ENCODE peak calls at places on chromosomes 7 and 10, in ten cellular contexts. L, P, B, J, C, A, G, R, T and W are unnamed samples.

GRCh38 chr10:94299417-94299816 is 63.3 kb downstream of the NOC3L start:
- DNase-seq in G (no peak), R (no peak), P (no peak), B (no peak), L (no peak), C (no peak), T (no peak), A (no peak), J (peak; percentile 13), W (peak; percentile 71)

GRCh38 chr7:98372993-98373392 is 27.9 kb downstream of the BAIAP2L1 start:
- DNase-seq in L (no peak), B (no peak), A (no peak), R (no peak), T (no peak), C (no peak), G (no peak), P (no peak), J (peak; percentile 64), W (peak; percentile 91)

GRCh38 chr10:6014241-6014761 is 37.0 kb upstream of the IL15RA start:
- DNase-seq in G (no peak), R (no peak), P (peak; percentile 51), T (peak; percentile 40), A (peak; percentile 79), B (peak; percentile 67), C (peak; percentile 13), J (peak; percentile 71), L (peak; percentile 24), W (peak; percentile 32)

GRCh38 chr7:5396542-5396941 is 27.1 kb downstream of the TNRC18 start:
- DNase-seq in L (peak; percentile 24), B (peak; percentile 52), C (no peak), A (no peak), T (peak; percentile 88), R (no peak), P (no peak), J (peak; percentile 57), G (no peak), W (peak; percentile 59)

GRCh38 chr7:154564676-154565075 is 438.2 kb downstream of the PAXIP1 start:
- DNase-seq in P (no peak), G (no peak), L (no peak), C (no peak), T (no peak), B (no peak), J (no peak), A (no peak), R (no peak), W (no peak)

GRCh38 chr10:93465806-93466675 is 16.1 kb downstream of the MYOF start:
- DNase-seq in C (peak; percentile 91), G (peak; percentile 78), A (peak; percentile 88), P (no peak), L (peak; percentile 99), J (peak; percentile 99), T (peak; percentile 97), B (peak; percentile 89), R (peak; percentile 90), W (peak; percentile 98)

GRCh38 chr10:80581469-80581835 is 43.8 kb downstream of the SH2D4B start:
- DNase-seq in J (no peak), T (no peak), P (no peak), C (no peak), G (no peak), B (no peak), A (no peak), L (no peak), R (peak; percentile 30), W (no peak)

GRCh38 chr10:102003541-102003940 is 52.4 kb downstream of the ARMH3 start:
- DNase-seq in J (no peak), R (no peak), C (no peak), G (no peak), T (no peak), P (no peak), B (no peak), L (no peak), A (no peak), W (peak; percentile 38)

GRCh38 chr10:821322-821721 is 110.2 kb downstream of the LARP4B start:
- DNase-seq in R (no peak), A (no peak), L (no peak), C (no peak), G (no peak), B (no peak), J (peak; percentile 53), T (no peak), P (no peak), W (peak; percentile 19)

GRCh38 chr10:127196227-127196954 is at the start of gene INSYN2A:
- DNase-seq in L (no peak), B (no peak), A (no peak), J (peak; percentile 70), G (peak; percentile 62), R (no peak), P (peak; percentile 47), T (peak; percentile 46), C (no peak), W (peak; percentile 59)

GRCh38 chr10:76082232-76082631 is 650.8 kb downstream of the LRMDA start:
- DNase-seq in T (no peak), B (no peak), P (no peak), G (no peak), L (no peak), C (no peak), A (no peak), R (no peak), J (peak; percentile 38), W (peak; percentile 29)

GRCh38 chr7:17318146-17318545 is 19.7 kb downstream of the AHR start:
- DNase-seq in C (no peak), L (no peak), R (no peak), T (peak; percentile 57), G (no peak), A (no peak), P (no peak), J (no peak), B (no peak), W (peak; percentile 30)

GRCh38 chr7:56537952-56538351 is 421.7 kb upstream of the NUPR2 start:
- DNase-seq in G (peak; percentile 56), A (no peak), B (no peak), J (no peak), P (no peak), C (no peak), R (no peak), T (no peak), L (no peak), W (no peak)

DNA sequence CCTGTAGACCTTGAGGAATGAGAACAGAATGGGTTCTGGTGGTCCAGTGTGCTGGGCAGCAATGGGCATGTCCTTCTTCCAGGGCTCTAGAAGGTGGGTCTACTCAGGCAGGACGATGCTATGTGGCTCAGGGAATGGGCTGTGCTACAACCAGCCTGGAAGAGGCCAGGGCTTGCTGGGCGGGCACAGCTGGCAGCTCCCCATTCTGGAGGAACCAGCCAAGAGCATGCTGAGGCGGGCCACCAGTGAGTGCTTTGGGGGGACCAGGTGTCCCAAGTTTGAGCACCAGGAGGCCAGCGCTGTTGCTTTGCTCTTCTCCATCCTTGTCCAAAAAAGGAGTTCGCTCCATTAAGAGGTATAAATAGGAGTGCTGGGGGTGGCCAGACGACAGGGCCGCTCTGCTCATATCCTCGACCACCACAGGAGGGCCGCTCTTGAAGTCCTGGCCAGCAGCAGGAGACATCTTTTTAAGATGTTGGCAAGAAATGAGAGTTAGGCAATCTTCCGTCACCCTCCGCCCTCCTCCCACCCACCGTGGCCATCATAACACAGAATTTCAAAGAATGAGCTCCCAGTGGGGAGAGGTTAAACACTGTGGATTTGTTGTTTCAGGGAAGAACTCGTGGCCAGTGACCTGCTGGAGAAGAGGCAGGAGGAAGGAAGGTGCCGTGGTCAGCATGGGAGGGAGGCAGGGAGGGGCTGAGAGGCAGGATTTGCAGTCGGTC is 141.3 kb downstream of the GRK5 start:
- DNase-seq in A (peak; percentile 58), J (peak; percentile 30), C (no peak), G (no peak), T (no peak), L (no peak), R (peak; percentile 74), B (no peak), P (no peak), W (no peak)
- H3K4me1 ChIP-seq in A (no peaks in the 10 kb centered on the region), J (peaks cover 7% of the 10 kb centered on the region), C (no peaks in the 10 kb centered on the region), G (peaks cover 7% of the 10 kb centered on the region), T (no peaks in the 10 kb centered on the region), L (no peaks in the 10 kb centered on the region), R (peaks cover 73% of the 10 kb centered on the region), B (peaks cover 53% of the 10 kb centered on the region), P (peaks cover 9% of the 10 kb centered on the region), W (no peaks in the 10 kb centered on the region)

DNA sequence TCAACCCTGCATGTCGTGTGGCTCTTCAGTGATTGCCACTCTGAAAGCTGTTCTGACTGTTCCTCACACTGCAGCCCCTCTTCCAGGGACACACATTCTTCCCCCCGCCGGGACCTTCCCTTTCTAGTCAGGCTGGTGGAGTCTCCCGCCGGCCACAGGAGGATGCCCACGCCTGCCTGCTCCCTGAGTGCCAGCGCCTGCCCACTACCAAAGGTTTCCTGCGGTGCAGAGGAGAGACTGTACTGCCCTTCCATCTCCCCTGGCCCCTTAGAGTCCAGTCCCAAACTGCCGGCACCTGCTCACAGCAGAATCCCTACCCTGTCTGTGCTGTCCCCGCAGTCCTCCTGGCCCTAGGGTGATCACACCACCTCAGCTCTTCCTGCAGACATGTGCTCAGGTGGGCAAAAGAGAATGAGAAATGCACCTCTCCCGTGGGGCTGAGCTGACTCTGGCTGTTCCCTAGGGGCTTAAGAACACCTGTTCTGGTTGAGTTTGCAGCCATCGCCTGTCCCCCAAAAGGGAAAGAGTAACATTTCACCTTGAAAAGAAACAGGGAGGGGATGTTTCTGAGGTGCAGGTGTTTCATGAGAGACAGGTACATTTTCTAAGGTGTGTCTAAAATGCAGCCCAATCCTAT is 1.4 kb downstream of the PODXL start:
- DNase-seq in R (no peak), J (no peak), B (no peak), C (no peak), G (no peak), P (no peak), T (no peak), A (no peak), L (no peak), W (no peak)
- H3K4me3 ChIP-seq in R (peak overlapping the region; percentile 77), J (peak overlapping the region; percentile 80), B (peak overlapping the region; percentile 63), C (peak overlapping the region; percentile 56), G (peak overlapping the region; percentile 79), P (peak overlapping the region; percentile 82), T (peak overlapping the region; percentile 60), A (peak overlapping the region; percentile 56), L (peak overlapping the region; percentile 90), W (no peak overlapping the region)

GRCh38 chr10:79292026-79292425 is 55.2 kb upstream of the PPIF start:
- DNase-seq in T (no peak), R (no peak), P (no peak), G (no peak), J (no peak), B (no peak), C (no peak), A (no peak), L (no peak), W (no peak)
- H3K4me1 ChIP-seq in T (peaks cover 26% of the 10 kb centered on the region), R (peaks cover 27% of the 10 kb centered on the region), P (no peaks in the 10 kb centered on the region), G (no peaks in the 10 kb centered on the region), J (peaks cover 7% of the 10 kb centered on the region), B (peaks cover 55% of the 10 kb centered on the region), C (no peaks in the 10 kb centered on the region), A (no peaks in the 10 kb centered on the region), L (peaks cover 9% of the 10 kb centered on the region), W (peaks cover 27% of the 10 kb centered on the region)

DNA sequence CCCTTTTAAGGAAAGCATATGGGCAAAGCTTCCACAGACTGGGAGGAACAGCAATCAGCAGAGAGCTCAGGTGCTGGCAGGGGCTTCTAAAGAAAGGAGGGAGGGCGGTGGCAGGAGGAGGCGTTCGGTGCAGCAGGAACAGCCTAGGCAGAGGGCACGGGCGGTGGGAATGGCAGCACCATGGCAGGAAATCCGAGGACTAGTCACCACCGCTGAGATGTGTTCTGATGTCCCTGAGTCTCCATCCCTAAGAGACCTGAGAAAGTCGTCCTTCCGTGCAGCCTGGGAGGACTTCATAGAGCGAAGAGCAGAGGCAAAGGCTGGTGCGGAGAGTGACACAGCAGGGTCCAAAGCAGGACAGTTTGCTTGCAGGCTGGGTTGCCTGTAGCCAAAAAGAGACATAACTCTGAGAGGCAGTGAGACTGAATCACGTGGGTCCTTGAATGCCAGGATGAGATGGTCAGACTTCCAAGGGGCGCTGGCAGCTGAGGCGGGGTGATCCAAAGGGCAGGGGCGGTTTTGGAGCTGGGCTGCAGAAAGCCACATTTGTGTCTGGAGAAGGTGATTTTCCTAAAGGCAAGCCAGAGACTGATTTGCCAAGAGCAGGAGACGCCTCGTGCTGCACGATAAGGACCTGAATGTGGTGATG is 35.8 kb upstream of the GRID1 start:
- DNase-seq in C (no peak), A (no peak), T (no peak), R (no peak), P (no peak), B (no peak), J (peak; percentile 67), L (no peak), G (no peak), W (no peak)
- H3K4me3 ChIP-seq in C (no peak overlapping the region), A (no peak overlapping the region), T (no peak overlapping the region), R (no peak overlapping the region), P (no peak overlapping the region), B (no peak overlapping the region), J (peak overlapping the region; percentile 43), L (no peak overlapping the region), G (no peak overlapping the region), W (no peak overlapping the region)